ENCODE peak calls at places on chromosomes 3 and 15, in four cellular contexts. E is right atrium auricular region, J is stomach, R is ovary. S is an unnamed sample. For H3K4me1, the result is how much of the 10 kb centered on the place peaks cover.

GRCh38 chr3:11452988-11453847 is 181.0 kb downstream of the ATG7 start:
- DNase-seq in J (no peak), E (no peak), R (no peak), S (no peak)

GRCh38 chr3:127440384-127440783 is 150.1 kb downstream of the TPRA1 start:
- DNase-seq in R (no peak), J (peak), E (no peak), S (no peak)

GRCh38 chr3:164781755-164782154 is 296.5 kb downstream of the SI start:
- DNase-seq in E (no peak), R (no peak), J (no peak), S (no peak)

GRCh38 chr15:62894322-62895085 is 148.0 kb upstream of the TPM1 start:
- DNase-seq in R (no peak), J (no peak), E (no peak), S (no peak)

GRCh38 chr15:52220896-52221660 is 29.9 kb upstream of the GNB5 start:
- DNase-seq in E (no peak), R (no peak), J (no peak), S (no peak)

GRCh38 chr3:44923634-44924033 is 49.2 kb downstream of the TGM4 start:
- DNase-seq in E (no peak), J (no peak), R (no peak), S (no peak)

GRCh38 chr3:46829699-46830208 is 33.5 kb downstream of the MYL3 start:
- DNase-seq in R (no peak), E (no peak), J (no peak), S (no peak)

GRCh38 chr3:70824078-70824477 is 511.6 kb upstream of the MDFIC2 start:
- DNase-seq in J (no peak), R (no peak), E (no peak), S (no peak)

GRCh38 chr3:12557472-12558105 is 702 bp downstream of the MKRN2 start:
- DNase-seq in E (no peak), J (no peak), R (no peak), S (no peak)

GRCh38 chr15:89116404-89116803 is 28.1 kb downstream of the ABHD2 start:
- DNase-seq in R (no peak), E (no peak), J (no peak), S (no peak)

GRCh38 chr3:128649264-128649663 is 1.4 kb downstream of the RPN1 start:
- DNase-seq in R (no peak), J (no peak), E (no peak), S (no peak)

GRCh38 chr3:128647307-128647706 is 3.3 kb downstream of the RPN1 start:
- DNase-seq in E (no peak), J (no peak), R (no peak), S (no peak)

GRCh38 chr3:128650096-128651050 is at the start of gene RPN1:
- DNase-seq in J (peak), R (peak), E (peak), S (peak)

GRCh38 chr3:128648402-128648801 is 2.2 kb downstream of the RPN1 start:
- DNase-seq in E (no peak), R (no peak), J (no peak), S (no peak)
- H3K4me3 ChIP-seq in E (no peak), R (no peak), J (peak), S (peak)

DNA sequence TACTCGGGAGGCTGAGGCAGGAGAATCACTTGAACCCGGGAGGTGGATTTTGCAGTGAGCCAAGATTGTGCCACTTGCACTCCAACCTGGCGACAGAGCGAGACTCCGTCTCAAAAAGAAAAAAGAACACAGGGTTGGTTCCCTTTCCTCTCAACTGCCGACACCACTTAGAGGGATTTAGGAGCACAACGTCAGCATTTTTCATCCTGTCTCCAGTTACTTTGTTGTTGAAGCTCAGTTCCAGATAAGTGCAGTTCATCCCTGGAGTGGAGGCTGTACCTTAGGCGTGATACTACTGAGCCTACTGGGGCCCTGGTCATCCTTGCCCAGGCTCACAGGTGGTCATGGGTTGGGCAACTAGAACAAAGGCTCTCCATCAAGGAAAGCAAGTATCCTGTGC is 15.3 kb upstream of the GK5 start:
- DNase-seq in E (no peak), J (no peak), R (no peak), S (no peak)
- TF ChIP-seq CTCF in E (no peak), J (no peak), R (no peak), S (no peak)

GRCh38 chr3:186996356-186996755 is 66.0 kb downstream of the ST6GAL1 start:
- DNase-seq in R (no peak), E (no peak), J (no peak), S (no peak)

GRCh38 chr3:187002915-187003314 is 72.6 kb downstream of the ST6GAL1 start:
- DNase-seq in J (no peak), E (no peak), R (no peak), S (no peak)

GRCh38 chr3:186998937-186999368 is 68.6 kb downstream of the ST6GAL1 start:
- DNase-seq in J (no peak), E (no peak), R (no peak), S (no peak)

GRCh38 chr3:186997061-186998054 is 67.0 kb downstream of the ST6GAL1 start:
- DNase-seq in J (no peak), R (no peak), E (no peak), S (no peak)

DNA sequence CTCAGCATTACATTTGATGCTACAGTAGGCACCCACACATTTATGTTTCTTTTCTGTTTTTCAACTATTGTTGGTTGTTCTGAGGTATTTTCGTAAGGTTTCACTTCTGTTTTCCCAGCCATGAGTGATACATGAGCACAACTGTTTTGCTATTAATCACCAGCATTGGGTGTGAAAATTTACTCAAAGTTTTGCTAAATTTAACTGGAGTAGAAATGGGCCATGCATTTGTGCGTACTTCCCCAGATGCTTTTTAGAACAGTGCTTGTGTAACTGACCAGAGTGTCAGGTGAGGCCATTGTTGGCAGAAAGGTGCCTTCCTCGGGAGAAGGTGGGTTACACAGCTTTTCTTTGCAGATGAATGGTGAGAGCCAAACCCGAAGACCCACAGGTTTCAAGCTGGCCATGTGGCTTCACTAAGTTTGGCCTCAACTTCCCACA is 70.4 kb downstream of the ST6GAL1 start:
- DNase-seq in R (no peak), E (no peak), J (no peak), S (no peak)
- H3K4me1 ChIP-seq in R (under half), E (under half), J (under half), S (under half)

GRCh38 chr3:157819826-157820517 is 286.2 kb downstream of the SHOX2 start:
- DNase-seq in R (no peak), J (no peak), E (no peak), S (no peak)

GRCh38 chr3:157823050-157823449 is 283.2 kb downstream of the SHOX2 start:
- DNase-seq in E (no peak), R (no peak), J (no peak), S (no peak)

GRCh38 chr3:157816296-157816695 is 289.9 kb downstream of the SHOX2 start:
- DNase-seq in R (no peak), E (no peak), J (no peak), S (no peak)

GRCh38 chr3:157824281-157824680 is 281.9 kb downstream of the SHOX2 start:
- DNase-seq in R (no peak), J (no peak), E (no peak), S (no peak)

GRCh38 chr3:157819415-157819814 is 286.8 kb downstream of the SHOX2 start:
- DNase-seq in J (no peak), R (no peak), E (no peak), S (no peak)
- H3K4me3 ChIP-seq in J (no peak), R (no peak), E (no peak), S (no peak)

DNA sequence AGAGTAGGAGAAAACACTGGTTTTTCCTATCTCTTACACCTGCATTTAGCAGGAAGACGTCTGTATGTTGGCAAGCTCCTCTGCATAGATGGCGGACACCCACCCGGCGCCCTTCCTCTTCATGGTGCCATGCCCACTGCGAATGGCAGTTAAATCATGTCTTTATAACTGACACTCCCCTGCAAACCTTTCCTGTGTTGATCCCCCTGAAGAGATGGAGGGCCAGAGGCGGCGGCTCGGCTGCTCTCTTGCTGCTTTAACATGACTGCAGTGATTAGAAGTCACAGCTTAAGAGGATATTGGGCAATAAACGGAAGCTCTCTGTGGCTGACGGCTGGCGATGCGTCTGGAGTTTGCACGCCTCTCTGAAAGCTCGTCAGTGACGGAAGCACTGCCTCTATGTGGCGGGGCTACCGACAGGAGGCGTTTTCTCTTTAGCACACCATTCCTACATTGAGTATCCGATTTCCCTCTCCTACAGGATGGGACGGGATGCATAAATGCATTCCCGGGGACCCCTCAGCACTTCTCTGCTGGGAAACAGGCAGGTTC is 25.5 kb upstream of the SNRPA1 start:
- DNase-seq in R (no peak), J (peak), E (peak), S (no peak)
- TF ChIP-seq CTCF in R (no peak), J (no peak), E (no peak), S (no peak)

DNA sequence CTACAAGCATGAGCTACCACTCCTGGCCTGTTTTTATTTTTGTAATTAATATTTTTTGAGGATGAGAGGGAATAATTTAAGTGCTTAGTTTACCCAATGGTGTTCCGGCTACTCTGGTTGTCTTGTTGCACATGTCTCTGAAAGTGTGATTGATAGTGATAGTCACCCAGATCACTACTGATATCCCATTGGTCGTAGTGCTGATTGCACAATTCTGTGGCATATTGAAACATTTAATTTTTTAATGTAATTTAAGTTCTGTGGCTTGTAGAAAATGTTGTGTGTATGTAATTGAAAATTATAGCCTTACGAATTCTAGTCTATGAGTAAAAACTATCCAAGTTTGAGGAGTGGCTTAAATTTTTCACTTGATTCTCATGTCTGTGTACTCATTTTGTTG is 11.9 kb downstream of the ARIH2 start:
- DNase-seq in R (no peak), E (no peak), J (no peak), S (no peak)
- H3K4me1 ChIP-seq in R (under half), E (under half), J (half or more), S (half or more)

GRCh38 chr15:29674661-29675533 is 147.4 kb downstream of the TJP1 start:
- DNase-seq in J (peak), E (no peak), R (peak), S (no peak)
- H3K4me3 ChIP-seq in J (peak), E (peak), R (peak), S (peak)